ENCODE peak calls at places on chromosomes 13 and 19, in four cellular contexts. W, J, R and G are unnamed samples.

GRCh38 chr13:108408670-108409069 is 139.2 kb downstream of the TNFSF13B start:
- DNase-seq in W (no peak), J (no peak), R (no peak), G (no peak)

GRCh38 chr19:39144487-39145071 is 19.0 kb downstream of the PAK4 start:
- DNase-seq in W (no peak), J (no peak), R (no peak), G (no peak)

GRCh38 chr13:30039506-30039905 is 189.1 kb upstream of the UBL3 start:
- DNase-seq in W (no peak), J (no peak), R (no peak), G (no peak)

GRCh38 chr13:62019858-62020257 is 604.2 kb upstream of the PCDH20 start:
- DNase-seq in W (no peak), J (no peak), R (no peak), G (no peak)

GRCh38 chr19:17873661-17874422 is 2.1 kb downstream of the SLC5A5 start:
- DNase-seq in W (no peak), J (no peak), R (no peak), G (peak; percentile 46)

GRCh38 chr13:31982124-31982523 is 49.5 kb upstream of the FRY start:
- DNase-seq in W (no peak), J (no peak), R (no peak), G (no peak)

GRCh38 chr19:45616709-45617027 is 14.7 kb upstream of the GPR4 start:
- DNase-seq in W (no peak), J (no peak), R (no peak), G (no peak)

GRCh38 chr19:22606954-22607652 is 27.0 kb upstream of the ZNF492 start:
- DNase-seq in W (no peak), J (no peak), R (no peak), G (no peak)

GRCh38 chr13:21322304-21322965 is 136.7 kb downstream of the ZDHHC20 start:
- DNase-seq in W (no peak), J (no peak), R (no peak), G (no peak)

GRCh38 chr19:54035215-54036178 is 28.2 kb downstream of the VSTM1 start:
- DNase-seq in W (no peak), J (no peak), R (no peak), G (peak; percentile 88)

GRCh38 chr13:110308377-110309158 is 1.5 kb downstream of the COL4A2 start:
- DNase-seq in W (no peak), J (no peak), R (no peak), G (no peak)

GRCh38 chr19:29273000-29273691 is 60.2 kb upstream of the UQCRFS1 start:
- DNase-seq in W (no peak), J (no peak), R (no peak), G (no peak)

GRCh38 chr13:48994731-48995130 is 19.0 kb downstream of the FNDC3A start:
- DNase-seq in W (no peak), J (no peak), R (no peak), G (no peak)

GRCh38 chr19:38834104-38834490 is 2.5 kb upstream of the ECH1 start:
- DNase-seq in W (no peak), J (no peak), R (no peak), G (no peak)